ENCODE peak calls at places on chromosome 18, in ten cellular contexts. N is bronchial epithelial cell, S is skeletal muscle cell, U is SJSA1, O is IMR-90, B is esophagus squamous epithelium, Q is OCI-LY7, M is AG04449, F is astrocyte of the spinal cord, G is cardiac muscle cell. E is an unnamed sample.

GRCh38 chr18:7572837-7573236 is 5.7 kb downstream of the PTPRM start:
- DNase-seq in N (no peak), S (no peak), U (peak), O (peak), B (no peak), Q (no peak), M (no peak), F (peak), G (no peak), E (peak)

GRCh38 chr18:43805646-43806194 is 528.4 kb upstream of the SYT4 start:
- DNase-seq in N (no peak), S (peak), U (no peak), O (no peak), B (no peak), Q (no peak), M (no peak), F (peak), G (peak), E (peak)

GRCh38 chr18:62584241-62585120 is 61.7 kb downstream of the ZCCHC2 start:
- DNase-seq in N (peak), S (peak), U (peak), O (peak), B (peak), Q (peak), M (peak), F (peak), G (peak), E (peak)

GRCh38 chr18:350953-351572 is 83.2 kb upstream of the THOC1 start:
- DNase-seq in N (no peak), S (no peak), U (no peak), O (no peak), B (no peak), Q (no peak), M (no peak), F (no peak), G (no peak), E (no peak)

GRCh38 chr18:3061581-3062416 is 48.9 kb upstream of the LPIN2 start:
- DNase-seq in N (no peak), S (no peak), U (peak), O (peak), B (no peak), Q (no peak), M (no peak), F (no peak), G (no peak), E (no peak)

GRCh38 chr18:51726614-51727013 is 529.1 kb upstream of the MEX3C start:
- DNase-seq in N (no peak), S (no peak), U (no peak), O (no peak), B (no peak), Q (peak), M (no peak), F (no peak), G (no peak), E (no peak)

GRCh38 chr18:3151379-3152264 is 68.1 kb downstream of the MYOM1 start:
- DNase-seq in N (peak), S (no peak), U (peak), O (peak), B (no peak), Q (peak), M (no peak), F (peak), G (peak), E (peak)

GRCh38 chr18:62486290-62486964 is 36.4 kb upstream of the ZCCHC2 start:
- DNase-seq in N (peak), S (peak), U (peak), O (peak), B (no peak), Q (no peak), M (no peak), F (peak), G (peak), E (peak)

GRCh38 chr18:37393221-37393828 is 172.3 kb downstream of the CELF4 start:
- DNase-seq in N (no peak), S (no peak), U (no peak), O (no peak), B (no peak), Q (no peak), M (no peak), F (no peak), G (no peak), E (no peak)
- H3K4me3 ChIP-seq in N (no peak), S (peak), U (no peak), O (no peak), B (no peak), Q (no peak), M (no peak), F (no peak), G (peak), E (no peak)

GRCh38 chr18:24231773-24232735 is 93.2 kb downstream of the CABYR start:
- DNase-seq in N (peak), S (peak), U (no peak), O (peak), B (no peak), Q (no peak), M (no peak), F (peak), G (no peak), E (peak)
- H3K4me3 ChIP-seq in N (no peak), S (no peak), U (no peak), O (no peak), B (no peak), Q (no peak), M (no peak), F (no peak), G (no peak), E (no peak)

GRCh38 chr18:12998332-12999060 is 7.3 kb downstream of the CEP192 start:
- DNase-seq in N (no peak), S (no peak), U (no peak), O (no peak), B (no peak), Q (no peak), M (no peak), F (no peak), G (no peak), E (no peak)
- H3K4me3 ChIP-seq in N (no peak), S (no peak), U (no peak), O (no peak), B (no peak), Q (no peak), M (no peak), F (no peak), G (no peak), E (no peak)

DNA sequence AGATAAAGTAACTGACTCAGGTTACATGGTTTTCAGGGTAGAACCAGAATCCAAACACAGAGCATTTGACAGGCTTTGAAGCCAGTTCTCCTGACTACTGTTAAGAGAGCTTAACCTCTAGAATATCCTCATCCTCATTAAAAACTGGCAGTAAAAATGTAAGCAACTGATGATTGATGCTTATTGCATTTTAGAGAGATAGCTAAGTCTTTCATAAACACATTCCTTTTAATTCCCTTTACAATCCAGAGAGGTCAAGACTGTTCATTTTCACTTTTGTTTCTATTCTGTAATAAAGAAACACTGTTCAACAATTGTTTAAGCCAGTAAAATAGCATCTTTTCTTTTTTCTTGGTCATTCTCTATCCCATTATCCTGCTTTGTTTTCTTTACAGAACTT is 53.9 kb upstream of the RAB27B start:
- DNase-seq in N (no peak), S (no peak), U (peak), O (peak), B (no peak), Q (no peak), M (peak), F (peak), G (no peak), E (peak)
- H3K4me3 ChIP-seq in N (no peak), S (no peak), U (no peak), O (no peak), B (no peak), Q (no peak), M (no peak), F (no peak), G (no peak), E (no peak)

GRCh38 chr18:69949538-69949936 is 1.9 kb upstream of the CD226 start:
- DNase-seq in N (no peak), S (no peak), U (no peak), O (no peak), B (no peak), Q (no peak), M (no peak), F (no peak), G (no peak), E (no peak)
- H3K4me3 ChIP-seq in N (no peak), S (no peak), U (no peak), O (no peak), B (no peak), Q (no peak), M (no peak), F (no peak), G (no peak), E (no peak)

GRCh38 chr18:55407191-55407590 is 180.8 kb downstream of the TCF4 start:
- DNase-seq in N (no peak), S (no peak), U (no peak), O (no peak), B (no peak), Q (no peak), M (no peak), F (no peak), G (no peak), E (no peak)
- H3K4me3 ChIP-seq in N (no peak), S (no peak), U (no peak), O (peak), B (no peak), Q (no peak), M (no peak), F (peak), G (no peak), E (no peak)

GRCh38 chr18:56576826-56577573 is 61.4 kb downstream of the TXNL1 start:
- DNase-seq in N (no peak), S (no peak), U (no peak), O (peak), B (no peak), Q (no peak), M (no peak), F (no peak), G (peak), E (peak)

GRCh38 chr18:56574827-56575226 is 63.6 kb downstream of the TXNL1 start:
- DNase-seq in N (no peak), S (no peak), U (no peak), O (peak), B (no peak), Q (no peak), M (no peak), F (no peak), G (no peak), E (peak)

GRCh38 chr18:56570971-56571370 is 67.4 kb downstream of the TXNL1 start:
- DNase-seq in N (no peak), S (no peak), U (no peak), O (no peak), B (no peak), Q (no peak), M (no peak), F (no peak), G (no peak), E (no peak)

GRCh38 chr18:56575819-56576663 is 62.4 kb downstream of the TXNL1 start:
- DNase-seq in N (peak), S (peak), U (peak), O (peak), B (no peak), Q (peak), M (no peak), F (peak), G (peak), E (peak)
- H3K4me3 ChIP-seq in N (no peak), S (no peak), U (no peak), O (no peak), B (no peak), Q (no peak), M (no peak), F (no peak), G (no peak), E (no peak)

DNA sequence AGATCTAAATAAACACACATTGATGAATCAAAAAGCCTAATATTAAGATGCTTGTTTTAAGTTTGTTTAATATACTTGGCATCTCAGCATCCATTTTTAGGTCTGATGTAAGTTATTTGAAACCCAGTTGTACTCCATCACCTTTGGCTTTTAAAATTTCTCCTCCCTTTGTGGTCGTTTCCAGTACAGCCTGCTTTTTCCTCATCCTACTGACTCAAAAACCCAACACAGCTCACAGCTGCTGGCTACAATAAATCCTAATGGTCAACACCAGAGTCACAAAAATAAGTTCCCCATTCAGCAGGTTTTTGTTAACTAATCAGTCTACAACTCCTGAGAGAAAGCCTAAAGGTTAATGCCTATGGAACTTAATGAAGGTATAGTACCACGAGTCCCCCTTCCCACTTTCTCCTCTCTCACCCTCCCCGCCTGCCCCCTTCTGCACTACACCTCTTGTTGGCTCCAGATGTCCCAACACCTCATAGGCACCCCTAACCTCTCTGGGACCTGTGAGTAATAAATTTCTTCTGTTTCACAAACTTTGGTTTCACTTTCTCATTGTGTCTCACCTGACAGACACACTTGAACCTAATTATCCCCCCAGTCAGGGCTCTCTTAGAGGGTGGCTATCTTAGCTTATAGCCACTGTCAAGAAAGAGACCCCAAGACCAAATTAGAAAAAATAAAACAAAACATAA is 148.6 kb downstream of the GALNT1 start:
- DNase-seq in N (no peak), S (no peak), U (no peak), O (no peak), B (no peak), Q (no peak), M (no peak), F (no peak), G (no peak), E (peak)
- H3K4me3 ChIP-seq in N (no peak), S (peak), U (no peak), O (no peak), B (no peak), Q (no peak), M (no peak), F (no peak), G (no peak), E (no peak)

DNA sequence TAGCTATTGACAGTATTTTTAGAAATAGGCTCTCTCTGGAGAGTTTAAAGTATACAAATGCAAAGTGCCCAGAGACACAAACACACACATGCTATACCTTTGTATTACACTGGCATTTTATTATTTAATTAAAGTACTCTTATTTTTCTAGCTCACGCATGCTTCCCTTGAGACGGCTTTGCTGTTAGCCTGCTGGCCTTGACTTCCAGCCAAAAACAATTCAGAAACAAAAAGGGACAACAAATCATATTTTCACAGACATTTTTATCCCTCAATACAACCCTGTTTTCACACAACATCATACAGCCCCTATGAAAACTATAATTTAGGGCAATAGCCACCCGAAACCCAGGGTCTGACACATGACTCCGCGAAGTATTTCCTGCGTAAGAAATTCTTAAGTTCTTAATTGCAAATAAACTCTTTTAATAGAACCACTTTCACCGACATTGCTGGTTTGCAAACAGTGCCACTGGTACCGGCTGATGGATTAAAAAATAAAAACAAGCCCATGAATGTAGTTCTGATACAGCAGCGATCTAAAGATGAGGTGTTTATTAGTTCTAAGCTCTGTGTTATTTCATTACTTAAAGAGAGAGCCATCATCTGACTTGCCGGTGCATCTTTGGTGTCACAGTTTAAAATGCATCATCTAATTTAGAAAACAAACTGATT is 185.1 kb downstream of the TCF4 start:
- DNase-seq in N (no peak), S (no peak), U (peak), O (no peak), B (no peak), Q (no peak), M (no peak), F (peak), G (no peak), E (peak)
- H3K4me3 ChIP-seq in N (no peak), S (peak), U (peak), O (no peak), B (peak), Q (no peak), M (peak), F (no peak), G (no peak), E (peak)

E was measured in choroid plexus epithelial cell.